ENCODE peak calls at places on chromosome 16, in nine cellular contexts. B is stimulated activated effector memory CD8-positive, alpha-beta T cell treated with anti-CD3 and anti-CD28 coated beads, Interleukin-12 subunit alpha, Interleukin-12 subunit beta, amount 100 ng/mL, for 72 hours; C is RWPE1; S is NCI-H2171; L is HuH-7.5; G is GM03348; F is substantia nigra; V is fibroblast of pulmonary artery; J is smooth muscle cell of the brain vasculature. Q is an unnamed sample.

GRCh38 chr16:57807968-57808528 is 5.8 kb upstream of the KIFC3 start:
- DNase-seq in G (peak), L (peak), C (peak), B (no peak), S (peak), V (peak), J (no peak), F (no peak), Q (peak)

GRCh38 chr16:89317729-89318429 is 100.4 kb downstream of the ZNF778 start:
- DNase-seq in J (no peak), F (no peak), V (no peak), L (no peak), S (no peak), C (no peak), B (no peak), G (no peak), Q (no peak)

GRCh38 chr16:49179714-49180330 is 101.8 kb downstream of the CBLN1 start:
- DNase-seq in F (no peak), B (no peak), G (no peak), J (no peak), S (no peak), C (no peak), V (no peak), L (no peak), Q (no peak)

GRCh38 chr16:3187798-3188674 is at the start of gene OR1F1:
- DNase-seq in V (peak), J (no peak), B (peak), L (no peak), C (no peak), F (no peak), G (peak), S (peak), Q (no peak)

GRCh38 chr16:50166511-50167500 is 13.7 kb downstream of the TENT4B start:
- DNase-seq in V (no peak), J (no peak), B (no peak), L (no peak), S (no peak), G (no peak), C (no peak), F (no peak), Q (no peak)

GRCh38 chr16:49688298-49688697 is 167.6 kb downstream of the ZNF423 start:
- DNase-seq in S (no peak), C (no peak), L (no peak), F (no peak), B (no peak), V (no peak), J (no peak), G (no peak), Q (no peak)

GRCh38 chr16:64629622-64630021 is 492.2 kb downstream of the CDH11 start:
- DNase-seq in B (no peak), L (no peak), S (no peak), C (no peak), F (no peak), J (no peak), V (no peak), G (peak), Q (no peak)

GRCh38 chr16:84618428-84619102 is 687 bp upstream of the COTL1 start:
- DNase-seq in J (peak), V (peak), C (peak), G (peak), B (no peak), S (no peak), L (peak), F (no peak), Q (no peak)

GRCh38 chr16:88633684-88634140 is 4.7 kb upstream of the IL17C start:
- DNase-seq in B (peak), S (no peak), C (no peak), F (no peak), V (peak), J (no peak), G (peak), L (peak), Q (no peak)

GRCh38 chr16:12461201-12461600 is 342.5 kb downstream of the CPPED1 start:
- DNase-seq in C (no peak), J (no peak), V (peak), F (no peak), S (no peak), G (no peak), L (no peak), B (no peak), Q (no peak)

GRCh38 chr16:81158964-81159363 is 62.8 kb upstream of the GCSH start:
- DNase-seq in B (no peak), L (no peak), C (no peak), J (no peak), V (no peak), S (no peak), G (no peak), F (no peak), Q (no peak)

GRCh38 chr16:77789646-77790370 is 1.4 kb downstream of the VAT1L start:
- DNase-seq in V (no peak), S (no peak), F (no peak), J (no peak), L (no peak), G (no peak), C (no peak), B (no peak), Q (no peak)

Q was measured in naive thymus-derived CD4-positive, alpha-beta T cell.